ENCODE peak calls at places on chromosome 10, in ten cellular contexts. R is stomach, G is nephron progenitor cell, F is AG09309, Y is ovary, Z is body of pancreas, L is lower lobe of right lung, D is sigmoid colon, S is A549, N is HFFc6. A is an unnamed sample.

GRCh38 chr10:124657806-124658205 is 86.4 kb downstream of the FAM53B start:
- DNase-seq in N (no peak), G (no peak), D (no peak), Z (peak), Y (no peak), R (no peak), S (no peak), L (no peak), F (peak), A (no peak)

GRCh38 chr10:97475936-97476594 is 22.2 kb downstream of the MMS19 start:
- DNase-seq in N (peak), L (no peak), Y (no peak), D (no peak), G (no peak), R (no peak), Z (no peak), S (no peak), F (peak), A (no peak)

GRCh38 chr10:27464993-27465392 is 39.1 kb upstream of the RAB18 start:
- DNase-seq in D (no peak), F (no peak), S (no peak), L (no peak), R (no peak), N (no peak), Z (no peak), G (no peak), Y (no peak), A (no peak)

GRCh38 chr10:88089498-88089897 is 226.1 kb downstream of the PTEN start:
- DNase-seq in F (no peak), S (no peak), G (no peak), D (no peak), Z (peak), N (no peak), L (no peak), R (peak), Y (no peak), A (peak)

GRCh38 chr10:93180402-93181040 is 106.8 kb downstream of the CYP26A1 start:
- DNase-seq in S (no peak), N (no peak), F (no peak), D (peak), Z (peak), R (no peak), Y (peak), L (no peak), G (no peak), A (no peak)

GRCh38 chr10:117130862-117131389 is 7.1 kb downstream of the VAX1 start:
- DNase-seq in R (no peak), L (no peak), F (no peak), Y (no peak), N (no peak), Z (no peak), D (no peak), S (no peak), G (no peak), A (no peak)

GRCh38 chr10:70232155-70232858 is 922 bp downstream of the PPA1 start:
- DNase-seq in G (peak), F (no peak), Z (peak), R (peak), D (peak), N (peak), S (peak), L (peak), Y (peak), A (peak)

GRCh38 chr10:12909836-12910185 is 91.7 kb downstream of the CCDC3 start:
- DNase-seq in Z (no peak), D (peak), L (no peak), Y (no peak), R (no peak), F (no peak), N (no peak), G (peak), S (peak), A (peak)

GRCh38 chr10:62778125-62778524 is 26.4 kb upstream of the ADO start:
- DNase-seq in G (no peak), Y (no peak), D (no peak), N (no peak), R (no peak), F (no peak), Z (no peak), L (no peak), S (no peak), A (no peak)

GRCh38 chr10:11578802-11579255 is 32.6 kb downstream of the USP6NL start:
- DNase-seq in F (no peak), N (no peak), S (no peak), D (no peak), L (no peak), Y (no peak), R (no peak), Z (no peak), G (no peak), A (no peak)

GRCh38 chr10:6140141-6140841 is 51.5 kb downstream of the RBM17 start:
- DNase-seq in N (no peak), L (no peak), Z (no peak), F (no peak), G (no peak), Y (no peak), D (no peak), R (peak), S (no peak), A (no peak)

GRCh38 chr10:120979435-120980315 is 128.5 kb downstream of the WDR11 start:
- DNase-seq in S (peak), Y (peak), D (no peak), N (no peak), Z (peak), F (no peak), G (peak), L (peak), R (peak), A (peak)

GRCh38 chr10:110138197-110138812 is 69.1 kb upstream of the MXI1 start:
- DNase-seq in F (peak), Z (peak), R (no peak), D (no peak), L (no peak), G (no peak), S (peak), Y (no peak), N (peak), A (no peak)

GRCh38 chr10:109593686-109594085 is 329.6 kb downstream of the XPNPEP1 start:
- DNase-seq in N (peak), G (no peak), L (no peak), D (no peak), Z (no peak), R (no peak), Y (no peak), F (no peak), S (no peak), A (no peak)

GRCh38 chr10:12633776-12634390 is 284.5 kb downstream of the CAMK1D start:
- DNase-seq in G (no peak), S (no peak), Z (no peak), D (no peak), L (no peak), F (no peak), N (no peak), R (no peak), Y (no peak), A (no peak)

GRCh38 chr10:28587270-28587969 is 54.5 kb downstream of the WAC start:
- DNase-seq in N (no peak), D (no peak), L (no peak), G (no peak), Y (no peak), F (no peak), R (peak), S (no peak), Z (peak), A (no peak)

GRCh38 chr10:88582806-88583583 is at the start of gene RNLS:
- DNase-seq in Z (peak), G (peak), L (peak), N (no peak), R (peak), S (peak), Y (peak), F (no peak), D (peak), A (peak)

GRCh38 chr10:103153765-103154197 is 39.3 kb downstream of the NT5C2 start:
- DNase-seq in R (no peak), D (no peak), N (peak), L (no peak), Z (no peak), F (no peak), Y (no peak), S (peak), G (no peak), A (no peak)

GRCh38 chr10:124315599-124316270 is 103.0 kb downstream of the OAT start:
- DNase-seq in R (no peak), Y (no peak), G (no peak), F (no peak), Z (no peak), N (no peak), S (no peak), D (no peak), L (no peak), A (no peak)

GRCh38 chr10:101938316-101939272 is 95.0 kb upstream of the KCNIP2 start:
- DNase-seq in R (no peak), D (no peak), Z (peak), Y (peak), L (no peak), F (peak), S (peak), N (peak), G (peak), A (no peak)

GRCh38 chr10:19629559-19629958 is 186.7 kb upstream of the PLXDC2 start:
- DNase-seq in L (peak), R (peak), F (peak), Z (peak), G (peak), D (peak), Y (peak), N (no peak), S (peak), A (peak)

GRCh38 chr10:79295593-79295992 is 51.7 kb upstream of the PPIF start:
- DNase-seq in Y (no peak), F (no peak), R (no peak), G (no peak), N (no peak), L (peak), S (no peak), Z (peak), D (no peak), A (no peak)

GRCh38 chr10:101041252-101041761 is 10.3 kb downstream of the SFXN3 start:
- DNase-seq in L (peak), Z (peak), G (peak), D (peak), R (peak), N (peak), Y (peak), S (peak), F (peak), A (peak)

GRCh38 chr10:71878327-71879034 is 27.4 kb upstream of the PSAP start:
- DNase-seq in Y (no peak), R (no peak), S (no peak), F (no peak), G (no peak), N (no peak), Z (no peak), L (peak), D (no peak), A (no peak)

GRCh38 chr10:5547934-5548660 is 23.3 kb downstream of the CALML3 start:
- DNase-seq in G (no peak), D (peak), R (peak), L (peak), S (peak), Y (no peak), F (no peak), Z (peak), N (no peak), A (peak)

GRCh38 chr10:118590334-118590733 is 5.1 kb downstream of the PRLHR start:
- DNase-seq in D (no peak), L (peak), Y (no peak), Z (peak), G (no peak), N (peak), F (no peak), S (peak), R (peak), A (peak)

GRCh38 chr10:38027992-38028391 is 17.5 kb downstream of the ZNF33A start:
- DNase-seq in Z (no peak), F (no peak), Y (no peak), D (no peak), G (no peak), R (no peak), N (no peak), L (no peak), S (no peak), A (no peak)

DNA sequence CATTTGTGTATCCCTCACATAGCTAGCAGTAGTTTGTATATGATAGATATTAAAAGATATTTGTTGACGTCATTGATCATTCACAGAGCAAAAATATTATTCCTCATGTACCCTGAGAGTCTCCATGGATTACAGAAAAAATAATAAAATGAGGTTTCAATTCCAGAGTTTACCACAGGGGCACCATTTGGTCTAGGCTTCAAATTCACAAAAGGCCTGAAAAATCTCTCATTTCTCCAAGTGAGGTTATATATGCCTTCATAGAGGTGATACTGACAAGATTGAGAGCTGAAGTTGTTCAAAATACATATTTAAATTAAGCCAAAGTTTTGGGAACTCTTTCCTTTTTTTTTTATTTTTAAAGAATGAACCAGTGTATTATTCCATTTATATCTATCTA is 52.7 kb downstream of the TMEM26 start:
- DNase-seq in L (no peak), N (no peak), F (no peak), R (no peak), Y (no peak), Z (no peak), D (no peak), G (no peak), S (no peak), A (no peak)
- TF ChIP-seq CTCF in L (no peak), N (peak), F (no peak), R (no peak), Y (no peak), Z (no peak), D (no peak), G (no peak), S (no peak), A (no peak)

DNA sequence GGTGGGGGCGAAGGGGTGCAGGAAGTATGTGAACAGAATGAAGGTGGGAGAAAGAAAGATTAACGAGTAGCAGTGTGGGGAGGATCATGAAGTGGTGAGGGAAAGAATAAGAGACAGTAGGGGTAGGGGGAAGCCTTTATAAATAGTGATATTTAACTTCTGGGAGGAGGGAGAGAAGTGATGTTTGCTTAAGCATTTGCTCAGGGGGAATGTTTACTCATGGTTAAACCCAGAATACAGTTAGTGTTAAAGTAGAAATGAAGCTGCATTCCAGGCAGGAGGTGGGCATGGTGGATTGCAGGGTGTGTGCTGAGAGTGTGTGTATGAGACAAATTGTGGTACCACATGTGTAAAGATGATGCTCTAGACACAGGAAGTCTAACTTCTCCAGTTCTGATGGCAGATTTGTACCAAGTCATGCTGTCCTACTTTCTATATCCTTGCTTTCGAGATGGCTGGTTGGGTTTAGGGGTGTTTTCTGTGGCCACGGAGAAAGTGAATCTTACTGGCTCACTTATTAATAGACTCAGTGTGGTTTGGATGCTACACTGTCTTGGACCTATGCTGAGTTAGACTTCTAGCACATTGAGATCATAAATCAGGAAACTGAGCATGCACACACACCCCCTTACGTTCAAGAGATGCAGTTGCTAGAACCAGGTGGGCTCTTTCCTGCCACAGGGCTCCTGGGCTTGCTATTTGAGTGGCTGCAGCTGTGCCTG is 10.6 kb upstream of the DNMBP start:
- DNase-seq in S (peak), Z (no peak), Y (no peak), G (no peak), D (no peak), L (no peak), N (no peak), F (no peak), R (no peak), A (no peak)
- TF ChIP-seq CTCF in S (no peak), Z (no peak), Y (no peak), G (no peak), D (no peak), L (no peak), N (peak), F (no peak), R (no peak), A (no peak)

GRCh38 chr10:113520606-113521481 is 32.0 kb upstream of the HABP2 start:
- DNase-seq in S (peak), N (peak), D (peak), F (peak), L (peak), R (peak), Z (peak), Y (peak), G (peak), A (no peak)

GRCh38 chr10:113522460-113522859 is 30.4 kb upstream of the HABP2 start:
- DNase-seq in D (no peak), L (no peak), S (peak), F (no peak), Z (no peak), N (no peak), R (peak), G (no peak), Y (no peak), A (no peak)

GRCh38 chr10:113523071-113523470 is 29.8 kb upstream of the HABP2 start:
- DNase-seq in Y (no peak), D (no peak), G (no peak), Z (no peak), N (no peak), L (no peak), R (peak), F (no peak), S (no peak), A (no peak)

GRCh38 chr10:113519616-113520015 is 33.2 kb upstream of the HABP2 start:
- DNase-seq in F (no peak), Y (no peak), S (no peak), D (no peak), Z (no peak), R (peak), G (no peak), L (no peak), N (no peak), A (no peak)

GRCh38 chr10:113521482-113521795 is 31.4 kb upstream of the HABP2 start:
- DNase-seq in N (no peak), F (no peak), L (no peak), S (no peak), G (no peak), R (no peak), D (no peak), Y (no peak), Z (no peak), A (no peak)
- TF ChIP-seq CTCF in N (peak), F (no peak), L (no peak), S (no peak), G (peak), R (no peak), D (no peak), Y (no peak), Z (no peak), A (no peak)

DNA sequence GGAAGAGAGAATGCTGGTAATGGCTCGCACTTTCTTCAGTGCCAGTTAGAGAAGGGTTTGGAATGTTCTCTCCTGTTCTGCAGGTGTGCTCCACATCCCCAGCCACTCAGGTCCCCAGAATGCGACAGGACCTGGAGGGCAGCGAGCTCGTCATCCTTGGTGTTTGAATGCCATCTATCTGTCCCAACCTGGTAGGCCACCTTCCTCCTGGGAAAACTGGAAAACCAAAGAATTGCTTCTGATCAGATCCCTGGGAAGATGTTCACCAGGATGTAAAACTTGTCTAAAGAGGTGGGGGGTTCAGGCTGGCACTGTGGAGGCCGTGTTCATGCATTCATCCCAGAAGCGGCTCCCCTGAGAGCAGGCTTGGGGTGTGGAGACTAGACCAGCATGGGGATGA is 379.5 kb downstream of the GLRX3 start:
- DNase-seq in D (no peak), Z (no peak), N (no peak), R (no peak), S (no peak), L (no peak), G (no peak), F (no peak), Y (no peak), A (no peak)
- TF ChIP-seq CTCF in D (no peak), Z (no peak), N (no peak), R (no peak), S (no peak), L (no peak), G (no peak), F (no peak), Y (no peak), A (no peak)

DNA sequence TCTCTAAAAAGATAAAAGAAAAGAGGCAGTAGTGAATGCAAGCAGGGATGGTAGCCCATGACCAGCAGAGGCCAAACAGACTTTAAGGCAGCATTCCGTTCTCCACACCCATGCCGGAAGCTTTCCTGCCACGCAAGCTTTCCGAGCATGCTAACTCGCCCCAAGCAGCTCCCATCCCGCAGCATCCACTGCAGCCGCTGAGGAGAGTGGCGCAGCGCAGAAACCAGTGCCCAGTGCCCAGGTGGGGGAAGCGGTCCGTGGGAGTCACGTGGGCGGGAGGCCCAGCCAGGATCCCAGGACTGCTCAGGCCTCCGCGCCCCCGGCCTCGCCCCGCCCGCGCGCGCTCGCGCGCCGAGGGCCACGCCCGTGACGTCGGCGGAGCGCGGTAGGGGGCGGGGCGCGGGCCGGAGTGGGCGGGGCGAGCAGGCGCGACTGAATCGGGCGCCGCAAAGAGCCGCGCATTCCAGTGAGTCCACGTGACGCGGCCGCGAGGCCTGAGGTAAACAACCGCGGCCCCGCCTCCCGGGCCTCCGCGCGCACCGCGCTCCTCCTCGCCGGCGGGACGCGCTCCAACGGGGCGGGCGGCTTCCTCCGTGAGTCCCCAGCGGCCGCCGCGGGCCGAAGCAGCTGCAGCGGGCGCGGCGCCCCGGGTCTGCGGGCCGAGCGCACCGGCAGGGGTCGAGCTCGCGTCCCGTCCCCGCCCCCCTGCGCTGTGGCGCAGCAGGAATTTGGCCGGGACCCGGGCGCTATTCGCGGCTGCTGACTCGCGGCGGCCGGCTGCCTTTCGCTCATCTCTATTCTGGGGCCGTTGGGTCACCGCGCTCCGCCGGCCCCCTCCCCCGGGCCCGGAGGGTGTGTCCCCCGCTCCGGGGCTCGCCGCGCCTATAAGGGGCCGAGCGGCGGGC is at the start of gene OTUD1:
- DNase-seq in R (peak), S (peak), L (peak), F (peak), D (peak), Y (peak), Z (peak), N (peak), G (peak), A (peak)
- TF ChIP-seq CTCF in R (peak), S (no peak), L (peak), F (no peak), D (peak), Y (peak), Z (peak), N (no peak), G (no peak), A (no peak)

GRCh38 chr10:129849452-129849750 is 114.7 kb downstream of the EBF3 start:
- DNase-seq in Z (no peak), G (no peak), N (no peak), L (no peak), Y (no peak), F (no peak), D (no peak), R (no peak), S (no peak), A (no peak)
- TF ChIP-seq CTCF in Z (no peak), G (no peak), N (no peak), L (no peak), Y (no peak), F (no peak), D (no peak), R (no peak), S (no peak), A (no peak)

GRCh38 chr10:65423043-65423442 is 1502.8 kb upstream of the LRRTM3 start:
- DNase-seq in D (no peak), Y (no peak), R (no peak), G (no peak), N (no peak), L (no peak), F (no peak), Z (no peak), S (no peak), A (no peak)
- TF ChIP-seq CTCF in D (no peak), Y (no peak), R (no peak), G (no peak), N (no peak), L (no peak), F (no peak), Z (no peak), S (no peak), A (no peak)